ENCODE peak calls at places on chromosomes 5 and 9, in nine cellular contexts. J is GM23248, Q is neuronal stem cell, L is trophoblast cell, B is HepG2, W is fibroblast of lung, G is IMR-90, H is PC-3, I is H9. M is an unnamed sample.

GRCh38 chr5:32261198-32261597 is 51.5 kb downstream of the MTMR12 start:
- DNase-seq in L (no peak), G (no peak), H (no peak), Q (no peak), B (no peak), J (no peak), W (no peak), I (no peak), M (no peak)

GRCh38 chr5:116859666-116860320 is 285.2 kb upstream of the SEMA6A start:
- DNase-seq in L (peak; percentile 77), G (no peak), B (peak; percentile 33), I (no peak), H (no peak), W (peak; percentile 3), J (no peak), Q (no peak), M (no peak)

GRCh38 chr5:82364497-82364896 is 86.3 kb upstream of the RPS23 start:
- DNase-seq in B (no peak), G (peak; percentile 71), H (peak; percentile 66), J (peak; percentile 80), I (no peak), W (peak; percentile 89), L (peak; percentile 14), Q (no peak), M (no peak)

GRCh38 chr5:132268698-132269551 is 11.4 kb downstream of the PDLIM4 start:
- DNase-seq in H (no peak), I (peak; percentile 25), J (peak; percentile 79), L (peak; percentile 62), Q (no peak), W (peak; percentile 53), G (peak; percentile 76), B (no peak), M (no peak)

GRCh38 chr5:102625446-102625845 is 126.6 kb upstream of the SLCO6A1 start:
- DNase-seq in B (no peak), W (no peak), I (no peak), L (no peak), H (no peak), G (no peak), J (no peak), Q (no peak), M (no peak)

GRCh38 chr9:134707031-134707680 is 65.6 kb downstream of the COL5A1 start:
- DNase-seq in I (no peak), L (no peak), G (peak; percentile 88), Q (no peak), W (peak; percentile 92), H (no peak), B (peak; percentile 7), J (peak; percentile 64), M (no peak)

GRCh38 chr5:2186472-2187015 is 303.8 kb upstream of the IRX4 start:
- DNase-seq in L (no peak), W (no peak), Q (no peak), J (no peak), B (no peak), G (no peak), I (no peak), H (no peak), M (no peak)

GRCh38 chr9:123373941-123374340 is 17.9 kb downstream of the CRB2 start:
- DNase-seq in Q (peak; percentile 82), G (no peak), H (no peak), W (no peak), J (no peak), L (no peak), B (no peak), I (peak; percentile 67), M (no peak)

GRCh38 chr5:178476531-178476930 is 113.7 kb downstream of the COL23A1 start:
- DNase-seq in G (no peak), I (no peak), J (no peak), H (no peak), L (no peak), Q (no peak), W (no peak), B (no peak), M (peak; percentile 18)

GRCh38 chr9:11973011-11973410 is 720.2 kb upstream of the TYRP1 start:
- DNase-seq in H (no peak), W (no peak), J (peak; percentile 0), L (no peak), B (no peak), G (no peak), Q (no peak), I (no peak), M (no peak)

GRCh38 chr5:79036769-79037168 is 32.7 kb downstream of the DMGDH start:
- DNase-seq in H (no peak), I (no peak), G (no peak), W (no peak), L (no peak), B (no peak), Q (no peak), J (no peak), M (no peak)

GRCh38 chr9:115775669-115776068 is 377.9 kb upstream of the PAPPA start:
- DNase-seq in H (no peak), L (no peak), B (no peak), Q (peak; percentile 11), G (peak; percentile 14), J (peak; percentile 10), W (no peak), I (no peak), M (no peak)

GRCh38 chr5:33034777-33035176 is 323.7 kb downstream of the NPR3 start:
- DNase-seq in J (no peak), G (no peak), H (no peak), I (no peak), W (no peak), L (no peak), Q (no peak), B (no peak), M (no peak)

DNA sequence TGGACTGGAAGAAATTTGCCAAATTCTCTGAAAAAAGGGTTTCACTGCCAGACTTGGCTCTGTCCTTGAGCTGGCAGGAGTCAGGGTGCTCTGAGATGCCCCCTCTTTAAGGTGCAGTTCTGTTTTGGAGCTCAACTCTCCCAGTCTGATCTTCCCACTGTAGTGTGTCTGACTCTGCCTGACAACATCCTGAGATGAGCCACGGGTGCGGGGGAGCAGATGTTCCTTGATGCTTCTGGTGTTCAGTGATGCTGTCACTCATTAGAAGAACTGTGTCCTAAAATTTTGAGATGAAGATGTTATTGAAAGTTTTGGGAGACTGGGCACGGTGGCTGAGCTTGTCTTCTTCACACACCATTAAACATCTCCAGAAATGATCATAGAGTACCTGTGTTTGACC is 78.2 kb downstream of the BASP1 start:
- DNase-seq in G (no peak), L (no peak), H (no peak), B (no peak), Q (no peak), J (no peak), W (no peak), I (no peak), M (no peak)
- H2AFZ ChIP-seq in G (no peak overlapping the region), L (no peak overlapping the region), H (no peak overlapping the region), B (no peak overlapping the region), Q (no peak overlapping the region), J (no peak overlapping the region), W (no peak overlapping the region), I (no peak overlapping the region), M (no peak overlapping the region)

GRCh38 chr5:160419458-160420330 is 813 bp upstream of the SLU7 start:
- DNase-seq in G (no peak), H (no peak), B (no peak), L (peak; percentile 58), W (no peak), J (peak; percentile 23), I (no peak), Q (no peak), M (no peak)

GRCh38 chr5:160420331-160420610 is 1.4 kb upstream of the PTTG1 start:
- DNase-seq in I (no peak), L (no peak), H (no peak), B (no peak), J (no peak), Q (no peak), G (no peak), W (no peak), M (no peak)

GRCh38 chr5:160421625-160422258 is at the start of gene PTTG1:
- DNase-seq in G (peak; percentile 96), I (peak; percentile 97), W (peak; percentile 96), H (peak; percentile 98), J (peak; percentile 99), Q (peak; percentile 96), L (peak; percentile 98), B (peak; percentile 93), M (peak; percentile 96)

GRCh38 chr5:160418561-160419457 is at the start of gene SLU7:
- DNase-seq in I (peak; percentile 95), Q (peak; percentile 86), L (peak; percentile 98), B (peak; percentile 90), W (peak; percentile 96), J (peak; percentile 99), H (peak; percentile 95), G (peak; percentile 95), M (peak; percentile 94)

GRCh38 chr5:160423025-160423554 is 1.4 kb downstream of the PTTG1 start:
- DNase-seq in G (no peak), I (no peak), H (peak; percentile 46), B (no peak), W (no peak), J (peak; percentile 25), L (no peak), Q (no peak), M (no peak)
- H2AFZ ChIP-seq in G (no peak overlapping the region), I (no peak overlapping the region), H (no peak overlapping the region), B (no peak overlapping the region), W (no peak overlapping the region), J (peak overlapping the region; percentile 93), L (no peak overlapping the region), Q (no peak overlapping the region), M (no peak overlapping the region)

GRCh38 chr5:147547730-147548129 is 37.9 kb upstream of the DPYSL3 start:
- DNase-seq in J (peak; percentile 43), G (peak; percentile 45), B (no peak), W (no peak), Q (no peak), L (no peak), H (no peak), I (no peak), M (no peak)

GRCh38 chr5:147539053-147539452 is 29.2 kb upstream of the DPYSL3 start:
- DNase-seq in I (no peak), G (peak; percentile 46), J (peak; percentile 81), B (no peak), Q (no peak), H (peak; percentile 32), L (peak; percentile 24), W (peak; percentile 31), M (no peak)

DNA sequence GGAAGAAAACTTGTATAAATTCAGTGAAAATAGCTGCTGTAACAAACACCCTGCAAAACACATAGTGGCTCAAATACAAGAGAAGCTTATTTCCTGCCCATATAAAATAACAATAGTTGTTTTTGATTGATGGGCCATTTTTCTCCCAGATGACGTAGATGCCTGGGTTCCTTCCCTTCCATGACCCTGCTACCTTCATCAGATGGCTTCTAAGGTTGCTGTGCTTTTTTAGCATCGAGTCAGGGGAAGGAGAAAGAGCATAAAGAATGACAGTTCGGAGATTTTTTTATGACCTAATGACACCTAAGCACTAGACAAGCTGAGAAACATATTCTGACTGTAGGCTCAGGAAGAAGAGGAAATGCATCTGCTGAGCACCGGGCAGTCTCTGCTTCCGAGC is 34.7 kb upstream of the DPYSL3 start:
- DNase-seq in G (no peak), I (no peak), Q (no peak), H (no peak), L (no peak), J (no peak), B (no peak), W (no peak), M (no peak)
- H2AFZ ChIP-seq in G (no peak overlapping the region), I (no peak overlapping the region), Q (peak overlapping the region; percentile 4), H (no peak overlapping the region), L (no peak overlapping the region), J (no peak overlapping the region), B (no peak overlapping the region), W (no peak overlapping the region), M (no peak overlapping the region)

DNA sequence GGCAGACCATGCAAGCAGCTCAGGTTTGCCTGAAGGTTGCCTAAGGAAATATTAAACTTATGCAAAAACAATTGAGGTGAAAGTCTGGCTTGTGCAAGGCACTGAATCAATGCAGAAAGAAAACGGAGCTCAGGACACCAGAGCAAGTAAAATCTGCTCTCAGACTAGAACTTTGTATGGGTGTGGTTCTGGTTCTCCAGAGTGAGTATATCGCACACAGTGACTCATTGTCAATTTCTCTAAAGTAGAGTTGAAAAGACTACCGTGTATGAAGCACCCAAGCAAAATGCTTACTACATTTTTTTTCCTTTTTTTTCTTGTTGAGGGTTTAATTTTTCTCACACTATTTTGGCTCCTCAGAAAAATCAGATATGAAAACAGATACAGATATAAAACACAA is 650.3 kb upstream of the CDH10 start:
- DNase-seq in Q (no peak), H (peak; percentile 72), L (no peak), B (no peak), G (no peak), J (no peak), W (no peak), I (no peak), M (no peak)
- H2AFZ ChIP-seq in Q (no peak overlapping the region), H (peak overlapping the region; percentile 71), L (no peak overlapping the region), B (no peak overlapping the region), G (no peak overlapping the region), J (no peak overlapping the region), W (no peak overlapping the region), I (no peak overlapping the region), M (no peak overlapping the region)

M was measured in DND-41.